ENCODE peak calls at places on chromosomes 3 and 15, in ten cellular contexts. Z is SK-N-DZ; S is tibial artery; M is stimulated activated CD4-positive, alpha-beta T cell treated with anti-CD3 and anti-CD28 coated beads, Interleukin-4, amount 100 ng/mL, for 24 hours; T is mucosa of gallbladder; A is activated CD4-positive, alpha-beta T cell treated with anti-CD3 and anti-CD28 coated beads, Interleukin-2, amount 50 U/mL, for 1 hour; L is kidney epithelial cell; F is right cardiac atrium; V is AML-193; O is cardiac fibroblast. N is an unnamed sample.
A peak's percentile ranks its signal among the peaks of the same experiment; 100 is the strongest.

GRCh38 chr3:10173926-10174435 is 9.3 kb downstream of the IRAK2 start:
- DNase-seq in Z (no peak), S (peak; percentile 91), M (no peak), T (peak; percentile 76), A (no peak), L (peak; percentile 99), F (peak; percentile 85), V (peak; percentile 84), O (peak; percentile 94), N (no peak)

GRCh38 chr15:76904461-76905012 is 603 bp downstream of the SCAPER start:
- DNase-seq in Z (peak; percentile 60), S (peak; percentile 38), M (peak; percentile 50), T (no peak), A (peak; percentile 6), L (no peak), F (no peak), V (no peak), O (peak; percentile 13), N (peak; percentile 61)

GRCh38 chr3:29718661-29719065 is 437.8 kb downstream of the RBMS3 start:
- DNase-seq in Z (no peak), S (no peak), M (no peak), T (no peak), A (no peak), L (no peak), F (no peak), V (no peak), O (peak; percentile 47), N (no peak)

GRCh38 chr15:89442671-89443307 is 53.6 kb downstream of the RHCG start:
- DNase-seq in Z (peak; percentile 89), S (no peak), M (peak; percentile 39), T (peak; percentile 46), A (peak; percentile 19), L (no peak), F (no peak), V (peak; percentile 57), O (peak; percentile 37), N (peak; percentile 49)

GRCh38 chr3:17811633-17812032 is 69.2 kb upstream of the TBC1D5 start:
- DNase-seq in Z (no peak), S (no peak), M (no peak), T (no peak), A (no peak), L (no peak), F (no peak), V (no peak), O (no peak), N (no peak)

GRCh38 chr3:136624894-136625815 is 127.0 kb downstream of the STAG1 start:
- DNase-seq in Z (no peak), S (no peak), M (no peak), T (peak; percentile 61), A (no peak), L (peak; percentile 88), F (no peak), V (no peak), O (no peak), N (peak; percentile 94)

GRCh38 chr15:60949034-60949977 is 279.8 kb downstream of the RORA start:
- DNase-seq in Z (peak; percentile 30), S (peak; percentile 52), M (no peak), T (no peak), A (no peak), L (no peak), F (peak; percentile 25), V (no peak), O (no peak), N (no peak)

GRCh38 chr3:158683216-158683975 is 10.9 kb upstream of the LXN start:
- DNase-seq in Z (no peak), S (no peak), M (no peak), T (no peak), A (no peak), L (no peak), F (no peak), V (no peak), O (peak; percentile 54), N (no peak)

GRCh38 chr3:86563358-86563970 is 427.5 kb downstream of the VGLL3 start:
- DNase-seq in Z (peak; percentile 62), S (no peak), M (no peak), T (no peak), A (no peak), L (peak; percentile 4), F (no peak), V (peak; percentile 64), O (peak; percentile 52), N (peak; percentile 18)

GRCh38 chr3:141659821-141660597 is 78.1 kb upstream of the RNF7 start:
- DNase-seq in Z (peak; percentile 70), S (peak; percentile 53), M (no peak), T (peak; percentile 37), A (no peak), L (no peak), F (peak; percentile 54), V (no peak), O (peak; percentile 37), N (peak; percentile 40)

GRCh38 chr3:36859494-36859893 is 85.4 kb downstream of the TRANK1 start:
- DNase-seq in Z (no peak), S (no peak), M (no peak), T (no peak), A (no peak), L (no peak), F (no peak), V (no peak), O (no peak), N (no peak)

GRCh38 chr15:80890341-80890972 is 99.2 kb downstream of the MESD start:
- DNase-seq in Z (no peak), S (no peak), M (no peak), T (no peak), A (no peak), L (no peak), F (peak; percentile 41), V (no peak), O (no peak), N (no peak)

GRCh38 chr3:48997714-48998637 is 7.9 kb downstream of the P4HTM start:
- DNase-seq in Z (peak; percentile 89), S (no peak), M (no peak), T (no peak), A (no peak), L (no peak), F (no peak), V (no peak), O (no peak), N (no peak)

N was measured in small intestine.